ENCODE peak calls at places on chromosomes 16 and 17, in five cellular contexts. One of them, this sample, is unnamed.

GRCh38 chr17:71726320-71726719 is 394.5 kb upstream of the SOX9 start:
- DNase-seq in heart right ventricle: no peak
- DNase-seq in HEK293T: no peak
- DNase-seq in effector memory CD8-positive, alpha-beta T cell: no peak
- DNase-seq in BE2C: no peak
- DNase-seq in this sample: no peak

GRCh38 chr16:2720719-2721633 is 952 bp upstream of the PRSS27 start:
- DNase-seq in heart right ventricle: peak; percentile 77
- DNase-seq in HEK293T: peak; percentile 92
- DNase-seq in effector memory CD8-positive, alpha-beta T cell: peak; percentile 78
- DNase-seq in BE2C: peak; percentile 96
- DNase-seq in this sample: peak; percentile 92

GRCh38 chr17:78231991-78232759 is 744 bp downstream of the TMEM235 start:
- DNase-seq in heart right ventricle: no peak
- DNase-seq in HEK293T: no peak
- DNase-seq in effector memory CD8-positive, alpha-beta T cell: no peak
- DNase-seq in BE2C: no peak
- DNase-seq in this sample: no peak

GRCh38 chr17:59607817-59608403 is 11.8 kb upstream of the CLTC start:
- DNase-seq in heart right ventricle: no peak
- DNase-seq in HEK293T: peak; percentile 27
- DNase-seq in effector memory CD8-positive, alpha-beta T cell: no peak
- DNase-seq in BE2C: peak; percentile 40
- DNase-seq in this sample: no peak

GRCh38 chr17:55487727-55488436 is 23.4 kb downstream of the SMIM36 start:
- DNase-seq in heart right ventricle: no peak
- DNase-seq in HEK293T: no peak
- DNase-seq in effector memory CD8-positive, alpha-beta T cell: no peak
- DNase-seq in BE2C: no peak
- DNase-seq in this sample: no peak

GRCh38 chr16:1309888-1310831 is 724 bp downstream of the UBE2I start:
- DNase-seq in heart right ventricle: peak; percentile 40
- DNase-seq in HEK293T: no peak
- DNase-seq in effector memory CD8-positive, alpha-beta T cell: peak; percentile 74
- DNase-seq in BE2C: no peak
- DNase-seq in this sample: peak; percentile 78

GRCh38 chr17:46726106-46726670 is 92.3 kb downstream of the WNT3 start:
- DNase-seq in heart right ventricle: no peak
- DNase-seq in HEK293T: no peak
- DNase-seq in effector memory CD8-positive, alpha-beta T cell: no peak
- DNase-seq in BE2C: no peak
- DNase-seq in this sample: no peak

GRCh38 chr17:57706761-57707160 is 38.3 kb downstream of the CCDC182 start:
- DNase-seq in heart right ventricle: no peak
- DNase-seq in HEK293T: no peak
- DNase-seq in effector memory CD8-positive, alpha-beta T cell: no peak
- DNase-seq in BE2C: no peak
- DNase-seq in this sample: no peak

GRCh38 chr17:41008811-41009210 is at the start of gene KRTAP3-1:
- DNase-seq in heart right ventricle: no peak
- DNase-seq in HEK293T: no peak
- DNase-seq in effector memory CD8-positive, alpha-beta T cell: no peak
- DNase-seq in BE2C: no peak
- DNase-seq in this sample: no peak

GRCh38 chr17:76224321-76224852 is 15.9 kb downstream of the RNF157 start:
- DNase-seq in heart right ventricle: no peak
- DNase-seq in HEK293T: no peak
- DNase-seq in effector memory CD8-positive, alpha-beta T cell: no peak
- DNase-seq in BE2C: no peak
- DNase-seq in this sample: no peak

GRCh38 chr17:49914664-49915063 is 54.3 kb upstream of the DLX4 start:
- DNase-seq in heart right ventricle: no peak
- DNase-seq in HEK293T: no peak
- DNase-seq in effector memory CD8-positive, alpha-beta T cell: no peak
- DNase-seq in BE2C: no peak
- DNase-seq in this sample: no peak

GRCh38 chr17:63657776-63658175 is 35.6 kb downstream of the MAP3K3 start:
- DNase-seq in heart right ventricle: no peak
- DNase-seq in HEK293T: no peak
- DNase-seq in effector memory CD8-positive, alpha-beta T cell: no peak
- DNase-seq in BE2C: no peak
- DNase-seq in this sample: no peak

GRCh38 chr16:57107324-57107922 is 15.0 kb downstream of the CPNE2 start:
- DNase-seq in heart right ventricle: no peak
- DNase-seq in HEK293T: no peak
- DNase-seq in effector memory CD8-positive, alpha-beta T cell: no peak
- DNase-seq in BE2C: no peak
- DNase-seq in this sample: no peak

GRCh38 chr17:82933911-82934310 is 94.1 kb upstream of the ZNF750 start:
- DNase-seq in heart right ventricle: no peak
- DNase-seq in HEK293T: no peak
- DNase-seq in effector memory CD8-positive, alpha-beta T cell: no peak
- DNase-seq in BE2C: peak; percentile 6
- DNase-seq in this sample: peak; percentile 56

GRCh38 chr17:15348030-15348429 is 6.6 kb upstream of the TEKT3 start:
- DNase-seq in heart right ventricle: no peak
- DNase-seq in HEK293T: no peak
- DNase-seq in effector memory CD8-positive, alpha-beta T cell: no peak
- DNase-seq in BE2C: no peak
- DNase-seq in this sample: no peak

GRCh38 chr16:68781784-68782183 is 44.7 kb downstream of the CDH1 start:
- DNase-seq in heart right ventricle: no peak
- DNase-seq in HEK293T: no peak
- DNase-seq in effector memory CD8-positive, alpha-beta T cell: no peak
- DNase-seq in BE2C: no peak
- DNase-seq in this sample: no peak